ENCODE peak calls at places on chromosomes 2 and 18, in nine cellular contexts. V is prostate gland, U is GM12864, J is lower lobe of right lung, Y is fibroblast of lung, T is AG04449, N is pancreas, S is BE2C, C is HFF-Myc. F is an unnamed sample.

GRCh38 chr2:237505188-237505939 is 18.3 kb downstream of the MLPH start:
- DNase-seq in V (no peak), U (no peak), J (no peak), Y (no peak), T (no peak), N (no peak), S (no peak), C (no peak), F (no peak)

GRCh38 chr2:104871566-104872033 is 17.7 kb downstream of the POU3F3 start:
- DNase-seq in V (no peak), U (no peak), J (no peak), Y (no peak), T (no peak), N (no peak), S (no peak), C (no peak), F (no peak)

GRCh38 chr2:44970846-44971450 is 29.4 kb downstream of the SIX3 start:
- DNase-seq in V (no peak), U (no peak), J (no peak), Y (peak; percentile 40), T (no peak), N (no peak), S (no peak), C (no peak), F (no peak)

GRCh38 chr2:71071681-71072398 is 3.4 kb downstream of the NAGK start:
- DNase-seq in V (no peak), U (peak; percentile 88), J (no peak), Y (no peak), T (no peak), N (no peak), S (no peak), C (no peak), F (peak; percentile 84)

GRCh38 chr2:158782616-158783015 is 12.5 kb upstream of the DAPL1 start:
- DNase-seq in V (no peak), U (no peak), J (no peak), Y (peak; percentile 34), T (no peak), N (no peak), S (no peak), C (no peak), F (no peak)

GRCh38 chr2:105798595-105798994 is 53.9 kb downstream of the NCK2 start:
- DNase-seq in V (no peak), U (no peak), J (no peak), Y (no peak), T (no peak), N (no peak), S (no peak), C (no peak), F (peak; percentile 71)

GRCh38 chr2:227295806-227296205 is 29.2 kb upstream of the MFF start:
- DNase-seq in V (no peak), U (no peak), J (no peak), Y (no peak), T (no peak), N (no peak), S (no peak), C (no peak), F (no peak)

GRCh38 chr2:70498054-70498453 is 55.6 kb downstream of the TGFA start:
- DNase-seq in V (no peak), U (no peak), J (no peak), Y (no peak), T (no peak), N (no peak), S (no peak), C (no peak), F (no peak)

GRCh38 chr18:3397031-3397750 is 52.8 kb upstream of the TGIF1 start:
- DNase-seq in V (no peak), U (no peak), J (no peak), Y (no peak), T (no peak), N (no peak), S (no peak), C (no peak), F (no peak)

GRCh38 chr2:73101626-73102256 is 11.0 kb downstream of the RAB11FIP5 start:
- DNase-seq in V (no peak), U (no peak), J (no peak), Y (peak; percentile 66), T (no peak), N (no peak), S (no peak), C (no peak), F (no peak)

GRCh38 chr2:236047886-236048540 is 120.2 kb downstream of the GBX2 start:
- DNase-seq in V (no peak), U (no peak), J (no peak), Y (no peak), T (no peak), N (peak; percentile 10), S (no peak), C (no peak), F (no peak)

GRCh38 chr2:202588647-202589581 is 45.9 kb upstream of the FAM117B start:
- DNase-seq in V (peak; percentile 70), U (peak; percentile 38), J (peak; percentile 71), Y (peak; percentile 63), T (no peak), N (peak; percentile 39), S (peak; percentile 80), C (peak; percentile 40), F (peak; percentile 80)
- H3K4me3 ChIP-seq in V (no peak overlapping the region), U (no peak overlapping the region), J (peak overlapping the region; percentile 33), Y (peak overlapping the region; percentile 16), T (peak overlapping the region; percentile 27), N (no peak overlapping the region), S (peak overlapping the region; percentile 41), C (no peak overlapping the region), F (no peak overlapping the region)

DNA sequence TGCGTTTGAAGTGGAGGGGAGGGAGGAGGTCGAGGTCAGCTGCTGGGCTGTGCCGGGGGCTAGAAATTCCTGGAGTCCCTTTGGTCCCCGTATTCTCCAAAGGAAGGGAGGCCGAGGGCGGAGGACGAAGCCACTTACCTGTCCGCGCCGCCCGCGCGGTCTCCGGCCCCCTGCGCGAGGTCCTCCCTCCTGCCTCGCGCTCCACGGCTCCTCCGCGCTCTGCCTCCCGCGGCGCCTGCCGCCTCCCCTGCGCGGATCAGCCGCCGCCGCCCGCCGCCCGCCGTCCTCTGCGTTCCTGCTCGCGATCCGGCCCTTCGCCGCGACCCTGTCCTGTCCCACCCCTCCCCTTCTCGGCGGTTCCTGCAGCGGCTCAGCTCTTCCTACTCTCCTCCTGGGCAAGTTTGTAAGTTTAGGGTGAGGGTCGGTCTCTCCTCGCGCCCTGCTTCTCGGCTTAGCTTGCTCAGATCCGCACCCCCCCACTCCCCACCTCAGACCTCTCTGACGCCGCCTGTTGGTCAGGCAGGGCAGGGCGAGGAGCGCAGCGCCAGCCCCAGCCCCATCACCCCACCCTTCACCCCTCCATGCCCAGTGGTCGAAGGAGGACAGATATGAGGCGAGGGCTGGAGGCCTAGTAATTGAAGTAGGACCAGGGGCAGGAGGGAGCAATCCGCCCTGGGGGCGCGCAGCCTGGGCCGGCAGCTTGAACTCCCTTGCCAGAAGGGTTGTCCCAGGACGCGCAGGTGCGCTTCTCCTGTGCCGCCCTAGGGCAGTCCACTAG is 9.7 kb upstream of the SKOR2 start:
- DNase-seq in V (no peak), U (no peak), J (no peak), Y (no peak), T (no peak), N (no peak), S (no peak), C (no peak), F (no peak)
- TF ChIP-seq CTCF in V (no peak), U (peak; percentile 23), J (no peak), Y (no peak), T (no peak), N (no peak), S (peak; percentile 29), C (no peak), F (no peak)

DNA sequence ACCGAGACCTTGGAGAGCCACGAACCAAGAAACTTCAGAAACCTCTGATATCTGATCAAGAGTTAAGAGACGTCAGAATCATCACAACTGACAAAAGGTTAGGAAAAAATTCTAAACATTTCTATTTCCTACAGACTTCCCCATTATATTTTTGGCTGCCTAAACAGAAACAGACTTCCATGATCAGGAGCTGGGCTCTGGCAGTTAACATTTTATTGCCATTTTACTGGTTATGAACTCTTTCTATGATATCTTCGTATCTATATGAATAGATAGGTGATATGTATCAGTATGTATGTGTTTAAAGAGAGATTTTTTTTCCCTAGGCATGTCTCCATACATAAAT is 31.1 kb upstream of the PPP1R1C start:
- DNase-seq in V (no peak), U (no peak), J (no peak), Y (no peak), T (no peak), N (no peak), S (no peak), C (no peak), F (no peak)
- H3K4me3 ChIP-seq in V (no peak overlapping the region), U (no peak overlapping the region), J (peak overlapping the region; percentile 23), Y (peak overlapping the region; percentile 40), T (no peak overlapping the region), N (no peak overlapping the region), S (peak overlapping the region; percentile 20), C (no peak overlapping the region), F (no peak overlapping the region)

GRCh38 chr2:111945444-111946293 is 47.3 kb downstream of the MERTK start:
- DNase-seq in V (no peak), U (no peak), J (no peak), Y (no peak), T (no peak), N (no peak), S (no peak), C (no peak), F (no peak)
- TF ChIP-seq CTCF in V (no peak), U (no peak), J (no peak), Y (no peak), T (no peak), N (no peak), S (no peak), C (no peak), F (no peak)

DNA sequence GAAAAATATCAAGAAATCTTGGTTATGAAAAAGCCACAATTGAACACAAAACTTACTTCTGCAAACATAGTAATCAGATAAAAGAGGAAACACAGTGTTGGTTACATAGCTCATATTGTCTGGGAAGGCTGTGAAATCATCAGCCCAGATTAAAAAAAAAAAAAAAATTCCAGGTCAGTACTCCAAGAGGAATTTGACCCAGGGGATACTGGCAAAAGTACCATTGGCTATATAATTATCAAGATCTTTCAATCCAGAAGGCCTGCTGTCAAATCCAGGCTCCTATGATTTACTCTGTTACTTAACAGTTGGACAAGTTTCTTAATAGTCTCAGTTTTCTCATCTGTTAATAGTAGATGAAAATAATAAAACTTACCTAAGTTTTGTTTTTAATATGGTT is 12.9 kb upstream of the IKZF2 start:
- DNase-seq in V (no peak), U (no peak), J (no peak), Y (peak; percentile 11), T (no peak), N (no peak), S (no peak), C (no peak), F (no peak)
- H3K4me3 ChIP-seq in V (no peak overlapping the region), U (no peak overlapping the region), J (no peak overlapping the region), Y (no peak overlapping the region), T (no peak overlapping the region), N (no peak overlapping the region), S (no peak overlapping the region), C (no peak overlapping the region), F (no peak overlapping the region)

GRCh38 chr2:9570182-9571060 is 14.8 kb upstream of the ADAM17 start:
- DNase-seq in V (no peak), U (no peak), J (no peak), Y (peak; percentile 44), T (no peak), N (no peak), S (no peak), C (no peak), F (no peak)
- TF ChIP-seq CTCF in V (no peak), U (peak; percentile 12), J (no peak), Y (no peak), T (no peak), N (no peak), S (no peak), C (no peak), F (no peak)

F was measured in GM12865.